ENCODE peak calls at places on chromosomes 12 and 14, in ten cellular contexts. N is hepatocyte, M is neuronal stem cell, W is GM23248, U is keratinocyte, C is mesenchymal stem cell, J is mammary epithelial cell, L is GM23338, S is IMR-90, B is fibroblast of lung. G is an unnamed sample. For H3K4me1 and H3K27me3, the result is how much of the 10 kb centered on the place peaks cover.

GRCh38 chr14:94021416-94022157 is 4.6 kb upstream of the OTUB2 start:
- DNase-seq in S (no peak), C (no peak), U (no peak), W (no peak), L (no peak), N (no peak), M (no peak), J (no peak), B (no peak), G (no peak)

GRCh38 chr12:49539406-49540228 is 787 bp downstream of the KCNH3 start:
- DNase-seq in L (no peak), J (no peak), B (no peak), M (no peak), C (no peak), W (no peak), N (peak), S (no peak), U (no peak), G (no peak)

GRCh38 chr14:77955816-77956796 is 156.2 kb downstream of the ADCK1 start:
- DNase-seq in S (no peak), L (no peak), J (no peak), C (no peak), N (no peak), U (no peak), W (no peak), B (no peak), M (no peak), G (no peak)

GRCh38 chr12:8642775-8643174 is 19.9 kb downstream of the MFAP5 start:
- DNase-seq in B (no peak), W (no peak), M (no peak), L (no peak), J (no peak), U (no peak), C (no peak), S (no peak), N (no peak), G (no peak)

GRCh38 chr14:99036594-99037293 is 235.3 kb downstream of the BCL11B start:
- DNase-seq in L (no peak), M (no peak), C (no peak), N (no peak), J (no peak), U (no peak), B (no peak), S (no peak), W (no peak), G (no peak)

GRCh38 chr14:90630407-90630806 is 185.8 kb downstream of the TTC7B start:
- DNase-seq in M (no peak), B (no peak), L (no peak), C (peak), W (no peak), S (no peak), U (no peak), N (no peak), J (no peak), G (no peak)

GRCh38 chr14:72590577-72590976 is 303.3 kb downstream of the DPF3 start:
- DNase-seq in U (no peak), L (no peak), N (no peak), W (no peak), B (no peak), J (no peak), C (no peak), M (no peak), S (no peak), G (no peak)

GRCh38 chr12:70842136-70842535 is 78.4 kb downstream of the PTPRR start:
- DNase-seq in S (no peak), U (no peak), B (no peak), L (no peak), M (no peak), W (peak), C (no peak), J (no peak), N (no peak), G (no peak)

GRCh38 chr12:89062996-89063395 is 289.3 kb downstream of the DUSP6 start:
- DNase-seq in U (no peak), M (no peak), S (no peak), B (no peak), C (no peak), J (no peak), L (no peak), N (no peak), W (no peak), G (no peak)

GRCh38 chr12:31728917-31729640 is at the start of gene AMN1:
- DNase-seq in S (peak), B (peak), W (peak), C (peak), M (peak), L (peak), J (peak), N (peak), U (peak), G (peak)

GRCh38 chr12:121132601-121133481 is at the start of gene P2RX7:
- DNase-seq in W (peak), N (peak), C (peak), S (peak), M (no peak), B (peak), L (peak), J (peak), U (peak), G (peak)

GRCh38 chr12:109033239-109034196 is 12.7 kb upstream of the SVOP start:
- DNase-seq in M (no peak), B (no peak), C (no peak), W (no peak), L (peak), J (no peak), S (no peak), N (no peak), U (no peak), G (no peak)

GRCh38 chr14:47675489-47676300 is at the start of gene MDGA2:
- DNase-seq in W (peak), C (peak), M (peak), U (no peak), B (no peak), J (peak), N (peak), S (no peak), L (peak), G (no peak)

GRCh38 chr12:27431185-27431584 is 15.4 kb upstream of the SMCO2 start:
- DNase-seq in J (no peak), S (no peak), L (no peak), C (no peak), B (no peak), U (no peak), M (no peak), N (no peak), W (no peak), G (no peak)

GRCh38 chr14:102316048-102316745 is 3.3 kb upstream of the ZNF839 start:
- DNase-seq in N (peak), U (no peak), M (no peak), W (peak), C (peak), B (peak), S (peak), J (peak), L (no peak), G (no peak)

GRCh38 chr12:51678086-51678724 is 87.2 kb downstream of the SCN8A start:
- DNase-seq in W (peak), S (peak), U (no peak), C (peak), L (peak), B (peak), N (peak), J (peak), M (no peak), G (peak)

GRCh38 chr12:26833692-26834168 is 736 bp upstream of the ITPR2 start:
- DNase-seq in M (peak), B (peak), S (peak), U (no peak), C (peak), N (peak), J (peak), W (peak), L (peak), G (peak)

GRCh38 chr14:39562175-39562574 is 129.9 kb upstream of the FBXO33 start:
- DNase-seq in M (no peak), S (no peak), N (no peak), C (no peak), B (no peak), J (no peak), L (no peak), U (no peak), W (no peak), G (no peak)

GRCh38 chr14:98724734-98725133 is 547.3 kb downstream of the BCL11B start:
- DNase-seq in L (peak), M (no peak), W (no peak), C (no peak), S (no peak), N (no peak), J (no peak), B (no peak), U (no peak), G (no peak)

GRCh38 chr14:101350021-101350420 is 211.3 kb upstream of the DIO3 start:
- DNase-seq in J (no peak), S (no peak), B (no peak), W (no peak), C (no peak), M (no peak), L (no peak), U (no peak), N (no peak), G (no peak)

GRCh38 chr14:44846232-44846824 is 115.4 kb downstream of the KLHL28 start:
- DNase-seq in L (peak), J (peak), B (peak), W (peak), N (peak), C (peak), U (no peak), S (peak), M (peak), G (peak)

GRCh38 chr14:91038439-91038838 is 22.0 kb downstream of the RPS6KA5 start:
- DNase-seq in U (no peak), B (no peak), W (peak), N (no peak), S (no peak), L (no peak), J (peak), C (no peak), M (no peak), G (no peak)

GRCh38 chr12:53956251-53956887 is 1.7 kb downstream of the HOXC12 start:
- DNase-seq in S (no peak), J (no peak), N (no peak), B (no peak), U (no peak), M (no peak), C (no peak), W (no peak), L (no peak), G (no peak)

GRCh38 chr14:93788557-93789365 is 476 bp upstream of the PRIMA1 start:
- DNase-seq in J (peak), M (peak), B (no peak), S (no peak), C (no peak), U (no peak), W (peak), N (peak), L (peak), G (no peak)

GRCh38 chr14:76706811-76707210 is 54.5 kb upstream of the VASH1 start:
- DNase-seq in M (no peak), W (no peak), S (no peak), C (no peak), U (no peak), J (no peak), L (no peak), B (no peak), N (no peak), G (no peak)

GRCh38 chr12:16939871-16940306 is 333.9 kb upstream of the LMO3 start:
- DNase-seq in S (peak), W (peak), B (peak), C (peak), M (peak), J (peak), U (peak), L (peak), N (peak), G (peak)

GRCh38 chr12:32183646-32184045 is 77.0 kb downstream of the BICD1 start:
- DNase-seq in U (no peak), M (no peak), C (peak), L (peak), J (no peak), W (peak), S (peak), N (no peak), B (no peak), G (peak)

GRCh38 chr14:95196268-95196667 is 38.9 kb upstream of the DICER1 start:
- DNase-seq in C (no peak), M (no peak), J (no peak), S (no peak), U (no peak), W (no peak), N (no peak), L (peak), B (no peak), G (no peak)

GRCh38 chr14:68783408-68784297 is 9.2 kb downstream of the ZFP36L1 start:
- DNase-seq in J (no peak), U (no peak), B (no peak), S (no peak), L (no peak), W (no peak), M (no peak), N (peak), C (no peak), G (no peak)

GRCh38 chr12:132070298-132070697 is 73.8 kb downstream of the DDX51 start:
- DNase-seq in N (no peak), W (no peak), B (no peak), L (no peak), J (no peak), U (no peak), M (no peak), C (no peak), S (no peak), G (no peak)

GRCh38 chr12:98895086-98895651 is 250.1 kb downstream of the APAF1 start:
- DNase-seq in U (no peak), W (no peak), C (no peak), L (peak), J (no peak), N (peak), M (no peak), S (no peak), B (no peak), G (no peak)

GRCh38 chr14:24630872-24631477 is 3.0 kb downstream of the GZMB start:
- DNase-seq in N (peak), W (peak), L (no peak), M (no peak), J (peak), B (peak), S (peak), C (no peak), U (no peak), G (no peak)

GRCh38 chr12:79455314-79455713 is 235.4 kb downstream of the PAWR start:
- DNase-seq in U (no peak), J (no peak), N (no peak), B (no peak), W (peak), M (no peak), L (no peak), S (peak), C (peak), G (no peak)

GRCh38 chr12:79451988-79452387 is 238.8 kb downstream of the PAWR start:
- DNase-seq in B (peak), C (peak), S (peak), L (no peak), N (peak), M (no peak), W (peak), J (peak), U (peak), G (peak)

GRCh38 chr12:79451365-79451764 is 239.4 kb downstream of the PAWR start:
- DNase-seq in N (no peak), S (no peak), M (no peak), C (peak), B (no peak), W (peak), U (no peak), J (no peak), L (no peak), G (no peak)

GRCh38 chr12:79454338-79454777 is 236.4 kb downstream of the PAWR start:
- DNase-seq in C (peak), J (peak), N (peak), S (peak), U (no peak), L (no peak), B (peak), W (peak), M (no peak), G (peak)

DNA sequence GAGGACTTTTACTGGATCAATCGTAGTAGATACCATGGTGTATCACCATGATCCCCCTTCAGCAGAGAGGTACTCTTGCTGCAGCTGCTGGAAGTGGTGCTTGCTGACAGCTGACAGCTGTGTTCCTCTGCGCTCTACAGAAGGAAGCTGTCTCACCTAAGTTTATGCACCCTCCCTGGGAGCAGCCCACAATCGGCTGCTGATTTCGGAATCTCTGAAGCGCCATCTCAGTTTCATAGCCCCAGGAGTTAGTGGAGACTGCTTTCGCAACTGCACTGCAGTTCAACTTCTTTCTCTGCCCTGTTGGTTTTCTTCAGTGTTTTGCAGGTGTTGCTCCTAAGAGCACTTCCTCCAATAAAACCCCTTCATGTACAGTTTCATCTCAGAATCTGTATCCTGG is 237.9 kb downstream of the PAWR start:
- DNase-seq in N (no peak), W (no peak), J (no peak), M (no peak), L (peak), U (no peak), B (no peak), C (peak), S (no peak), G (no peak)
- H2AFZ ChIP-seq in N (no peak), W (no peak), J (no peak), M (no peak), L (no peak), U (no peak), B (no peak), C (no peak), S (no peak), G (no peak)

GRCh38 chr14:65728604-65729003 is 316.1 kb downstream of the FUT8 start:
- DNase-seq in N (no peak), L (no peak), J (no peak), U (no peak), B (no peak), M (no peak), C (no peak), S (no peak), W (no peak), G (no peak)
- H3K4me1 ChIP-seq in N (under half), L (under half), J (under half), U (under half), B (under half), M (under half), C (under half), S (under half), W (under half), G (under half)

DNA sequence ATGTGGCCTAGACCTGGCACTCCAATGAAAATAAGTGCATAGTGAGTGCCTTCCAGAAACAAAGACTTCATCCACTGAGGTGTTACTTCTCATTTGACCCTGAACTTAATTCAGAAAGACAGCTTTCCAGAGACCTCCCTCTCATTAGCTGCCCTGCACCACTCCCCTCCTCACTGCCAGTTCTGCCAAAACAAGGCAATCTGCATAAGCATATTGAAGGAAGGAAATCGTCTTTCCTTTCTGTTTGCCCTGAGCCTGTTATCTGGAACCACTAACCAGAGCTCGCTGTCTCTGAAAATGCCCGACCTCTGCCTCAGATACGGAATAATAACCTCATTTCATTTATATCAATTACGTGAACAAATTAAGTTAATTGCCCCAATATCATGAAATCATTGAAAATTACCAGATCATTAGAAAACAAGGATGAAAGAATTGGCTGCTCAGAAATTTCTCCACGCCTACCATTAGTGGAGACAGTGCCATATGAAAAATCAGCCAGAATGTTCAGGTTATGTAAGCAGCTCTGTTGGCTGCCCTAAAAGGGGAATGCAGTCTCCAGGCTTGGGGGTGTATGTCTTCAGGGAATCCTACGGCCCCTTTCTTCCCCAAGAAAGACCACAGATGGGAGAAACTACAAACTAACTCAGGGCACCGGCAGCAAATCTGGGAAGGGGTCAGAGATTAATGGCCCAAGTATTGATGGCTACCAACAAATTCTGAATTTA is 149.9 kb upstream of the FKBP4 start:
- DNase-seq in J (no peak), W (no peak), C (no peak), U (no peak), B (no peak), S (no peak), L (no peak), M (no peak), N (no peak), G (peak)
- H3K27me3 ChIP-seq in J (under half), W (under half), C (under half), U (under half), B (under half), S (under half), L (under half), M (under half), N (under half), G (under half)

DNA sequence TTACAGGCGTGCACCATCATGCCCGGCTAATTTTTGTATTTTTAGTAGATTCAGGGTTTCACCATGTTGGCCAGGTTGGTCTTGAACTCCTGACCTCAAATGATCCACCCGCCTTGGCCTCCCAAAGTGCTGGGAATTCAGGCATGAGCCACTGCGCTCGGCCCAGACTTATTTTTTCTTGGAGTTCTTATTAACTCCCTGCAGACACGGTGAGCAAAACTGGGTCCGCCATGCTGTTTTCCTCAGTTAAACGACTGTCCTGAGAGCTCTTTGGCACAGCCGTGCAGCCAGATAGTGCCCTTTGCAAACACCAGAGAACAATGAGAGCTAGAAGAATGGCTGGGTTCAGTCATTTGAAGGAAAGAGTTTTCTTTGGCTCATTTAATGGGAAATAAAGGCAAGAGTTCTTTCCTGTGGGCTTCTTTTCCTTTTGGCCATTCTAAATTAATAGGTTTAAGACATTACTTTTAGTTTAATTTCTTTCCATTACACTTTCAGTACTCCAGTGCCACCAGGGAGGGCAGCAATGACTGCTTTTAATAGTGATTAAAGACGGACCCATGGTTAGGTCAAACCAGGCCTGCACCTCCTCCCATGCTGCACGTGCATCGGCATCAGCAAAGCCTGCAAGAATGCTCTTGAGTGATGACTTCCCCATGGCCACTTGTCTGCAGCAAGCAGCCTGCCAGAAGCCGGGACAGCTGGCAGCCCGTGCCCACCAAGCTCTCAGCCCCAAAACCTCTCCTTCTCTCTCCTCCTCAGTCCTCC is 60.7 kb downstream of the VCPKMT start:
- DNase-seq in L (peak), C (no peak), J (no peak), U (no peak), B (no peak), N (no peak), W (peak), S (no peak), M (no peak), G (peak)
- H2AFZ ChIP-seq in L (peak), C (no peak), J (no peak), U (no peak), B (no peak), N (no peak), W (no peak), S (no peak), M (no peak), G (no peak)

GRCh38 chr12:123019841-123020138 is 39.3 kb downstream of the ARL6IP4 start:
- DNase-seq in M (no peak), B (no peak), U (no peak), W (no peak), C (no peak), N (no peak), S (no peak), J (no peak), L (no peak), G (no peak)
- H3K4me1 ChIP-seq in M (under half), B (under half), U (under half), W (under half), C (under half), N (under half), S (under half), J (under half), L (under half), G (under half)

GRCh38 chr12:127785535-127785934 is 481.4 kb upstream of the TMEM132C start:
- DNase-seq in B (no peak), W (peak), C (no peak), S (no peak), L (no peak), U (no peak), M (no peak), J (no peak), N (peak), G (no peak)

GRCh38 chr12:127785936-127786335 is 481.0 kb upstream of the TMEM132C start:
- DNase-seq in S (no peak), C (no peak), M (no peak), W (peak), B (no peak), J (no peak), U (no peak), L (no peak), N (no peak), G (no peak)

GRCh38 chr12:127787544-127787943 is 479.4 kb upstream of the TMEM132C start:
- DNase-seq in B (no peak), N (no peak), U (no peak), M (no peak), W (no peak), S (no peak), J (no peak), L (no peak), C (no peak), G (no peak)
- H3K27me3 ChIP-seq in B (under half), N (under half), U (under half), M (under half), W (under half), S (under half), J (under half), L (under half), C (under half), G (under half)

GRCh38 chr14:61561144-61561543 is 134.2 kb upstream of the HIF1A start:
- DNase-seq in B (peak), W (peak), C (peak), U (no peak), N (no peak), M (no peak), J (no peak), L (peak), S (peak), G (peak)
- H2AFZ ChIP-seq in B (no peak), W (no peak), C (no peak), U (no peak), N (no peak), M (peak), J (peak), L (peak), S (peak), G (no peak)

GRCh38 chr12:76074701-76075336 is 9.7 kb downstream of the NAP1L1 start:
- DNase-seq in W (no peak), N (no peak), S (no peak), L (no peak), B (no peak), J (peak), U (no peak), C (no peak), M (no peak), G (no peak)
- H3K4me1 ChIP-seq in W (under half), N (under half), S (under half), L (half or more), B (under half), J (under half), U (under half), C (under half), M (under half), G (under half)